ENCODE peak calls at places on chromosomes 11 and 22, in four cellular contexts. One of them, this sample, is unnamed.

GRCh38 chr22:40484906-40485660 is 114.7 kb downstream of the SGSM3 start:
- DNase-seq in lower leg skin: no peak
- DNase-seq in A549: no peak
- DNase-seq in ovary: no peak
- DNase-seq in this sample: no peak

GRCh38 chr11:64827451-64827839 is 17.0 kb downstream of the CDC42BPG start:
- DNase-seq in lower leg skin: no peak
- DNase-seq in A549: no peak
- DNase-seq in ovary: no peak
- DNase-seq in this sample: no peak

GRCh38 chr11:132858203-132858602 is 674.1 kb downstream of the OPCML start:
- DNase-seq in lower leg skin: no peak
- DNase-seq in A549: peak; percentile 18
- DNase-seq in ovary: no peak
- DNase-seq in this sample: peak; percentile 20

GRCh38 chr11:86606849-86607481 is 65.5 kb downstream of the ME3 start:
- DNase-seq in lower leg skin: no peak
- DNase-seq in A549: peak; percentile 57
- DNase-seq in ovary: no peak
- DNase-seq in this sample: no peak

GRCh38 chr11:69320326-69320725 is 26.4 kb downstream of the MYEOV start:
- DNase-seq in lower leg skin: no peak
- DNase-seq in A549: no peak
- DNase-seq in ovary: no peak
- DNase-seq in this sample: no peak

GRCh38 chr11:100757636-100758035 is 70.5 kb downstream of the ARHGAP42 start:
- DNase-seq in lower leg skin: no peak
- DNase-seq in A549: no peak
- DNase-seq in ovary: no peak
- DNase-seq in this sample: no peak

GRCh38 chr11:105862736-105863367 is 159.2 kb downstream of the MSANTD4 start:
- DNase-seq in lower leg skin: no peak
- DNase-seq in A549: peak; percentile 27
- DNase-seq in ovary: no peak
- DNase-seq in this sample: no peak

GRCh38 chr11:93686812-93687211 is 25.3 kb downstream of the CEP295 start:
- DNase-seq in lower leg skin: no peak
- DNase-seq in A549: no peak
- DNase-seq in ovary: no peak
- DNase-seq in this sample: no peak

GRCh38 chr22:44709881-44710400 is 7.9 kb downstream of the PRR5 start:
- DNase-seq in lower leg skin: no peak
- DNase-seq in A549: no peak
- DNase-seq in ovary: no peak
- DNase-seq in this sample: no peak

GRCh38 chr11:48261600-48261999 is 2.1 kb upstream of the OR4X1 start:
- DNase-seq in lower leg skin: no peak
- DNase-seq in A549: no peak
- DNase-seq in ovary: no peak
- DNase-seq in this sample: no peak

GRCh38 chr11:110095554-110095953 is 2.4 kb downstream of the ZC3H12C start:
- DNase-seq in lower leg skin: no peak
- DNase-seq in A549: no peak
- DNase-seq in ovary: no peak
- DNase-seq in this sample: no peak

GRCh38 chr11:43917851-43918250 is 24.6 kb upstream of the C11orf96 start:
- DNase-seq in lower leg skin: no peak
- DNase-seq in A549: no peak
- DNase-seq in ovary: no peak
- DNase-seq in this sample: no peak

GRCh38 chr11:70733327-70734325 is 335.3 kb downstream of the CTTN start:
- DNase-seq in lower leg skin: no peak
- DNase-seq in A549: no peak
- DNase-seq in ovary: no peak
- DNase-seq in this sample: no peak

GRCh38 chr11:130772266-130773227 is 143.7 kb downstream of the SNX19 start:
- DNase-seq in lower leg skin: no peak
- DNase-seq in A549: peak; percentile 9
- DNase-seq in ovary: peak; percentile 25
- DNase-seq in this sample: no peak

GRCh38 chr22:46149493-46149997 is 781 bp upstream of the PPARA start:
- DNase-seq in lower leg skin: no peak
- DNase-seq in A549: no peak
- DNase-seq in ovary: peak; percentile 56
- DNase-seq in this sample: peak; percentile 24

GRCh38 chr11:28342704-28343103 is 234.5 kb downstream of the METTL15 start:
- DNase-seq in lower leg skin: no peak
- DNase-seq in A549: peak; percentile 12
- DNase-seq in ovary: no peak
- DNase-seq in this sample: no peak

GRCh38 chr22:41564563-41564962 is 3.8 kb downstream of the CSDC2 start:
- DNase-seq in lower leg skin: no peak
- DNase-seq in A549: no peak
- DNase-seq in ovary: no peak
- DNase-seq in this sample: no peak

DNA sequence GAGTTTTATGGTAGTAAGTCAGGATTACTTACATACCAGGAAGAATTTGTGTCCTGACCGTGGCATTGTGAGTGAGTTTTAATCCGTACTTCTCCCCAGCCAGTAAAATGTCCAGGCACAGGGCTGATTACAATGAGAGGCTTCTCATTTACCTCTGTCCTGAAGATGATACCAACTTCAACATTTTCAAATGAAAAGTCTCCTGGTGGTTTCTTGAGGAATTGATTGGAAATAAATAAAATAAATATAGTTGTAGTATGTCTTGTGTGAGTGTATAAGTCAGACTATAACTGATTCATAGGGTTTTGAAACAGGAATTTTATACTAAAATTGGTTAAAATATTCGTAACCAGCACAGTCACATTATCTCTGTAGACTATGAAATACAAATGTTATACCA is 382.5 kb downstream of the ETS1 start:
- DNase-seq in lower leg skin: no peak
- DNase-seq in A549: no peak
- DNase-seq in ovary: no peak
- DNase-seq in this sample: no peak
- TF ChIP-seq CTCF in lower leg skin: no peak
- TF ChIP-seq CTCF in A549: no peak
- TF ChIP-seq CTCF in ovary: no peak
- TF ChIP-seq CTCF in this sample: peak; percentile 34

GRCh38 chr11:112525270-112525669 is 264.6 kb upstream of the PLET1 start:
- DNase-seq in lower leg skin: no peak
- DNase-seq in A549: no peak
- DNase-seq in ovary: no peak
- DNase-seq in this sample: no peak
- TF ChIP-seq CTCF in lower leg skin: no peak
- TF ChIP-seq CTCF in A549: no peak
- TF ChIP-seq CTCF in ovary: no peak
- TF ChIP-seq CTCF in this sample: no peak

DNA sequence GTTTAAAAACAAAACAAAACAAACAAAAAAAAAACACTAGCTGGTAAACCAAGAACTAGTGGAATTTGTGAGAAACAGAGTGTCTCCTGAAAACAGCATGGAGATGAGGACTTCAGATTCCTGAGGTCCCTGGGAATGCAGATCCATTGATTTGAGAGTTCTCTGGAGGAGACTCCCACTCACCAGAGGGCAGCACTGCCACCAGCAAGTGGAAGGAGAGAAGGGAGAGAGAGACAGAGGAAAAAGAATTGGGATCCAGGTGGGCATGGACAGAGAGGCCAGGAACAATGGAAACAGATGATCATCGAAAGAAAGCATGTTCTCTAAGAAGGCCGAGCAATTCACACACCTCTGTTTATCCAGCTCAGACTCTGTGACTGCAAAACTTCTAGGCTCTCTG is 31.8 kb downstream of the ETS1 start:
- DNase-seq in lower leg skin: no peak
- DNase-seq in A549: peak; percentile 24
- DNase-seq in ovary: no peak
- DNase-seq in this sample: no peak
- TF ChIP-seq CTCF in lower leg skin: no peak
- TF ChIP-seq CTCF in A549: no peak
- TF ChIP-seq CTCF in ovary: no peak
- TF ChIP-seq CTCF in this sample: no peak

DNA sequence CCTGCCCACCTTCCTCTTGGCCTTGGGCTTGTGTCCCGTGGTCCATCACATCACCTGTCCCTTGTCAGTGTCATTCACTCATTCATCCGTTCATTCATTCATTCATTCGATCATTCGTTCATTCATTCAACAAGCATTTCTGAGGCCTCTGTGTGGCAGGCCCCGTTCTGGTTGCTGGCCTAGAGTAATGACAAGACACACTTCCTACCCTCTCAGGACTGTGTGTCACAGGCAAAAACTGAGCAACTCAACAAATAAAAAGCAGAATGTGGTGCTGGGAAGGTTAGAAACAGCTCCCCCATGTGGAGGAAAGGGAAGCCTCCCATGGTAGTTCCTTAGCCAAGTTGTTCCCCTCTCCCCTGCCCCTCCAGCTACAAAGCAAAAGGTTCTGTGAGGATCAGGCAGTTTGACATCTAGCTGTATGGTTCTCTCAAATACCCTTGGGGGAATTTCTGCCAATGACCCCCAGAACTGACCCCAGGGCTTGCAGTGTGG is 1.6 kb upstream of the OMP start:
- DNase-seq in lower leg skin: no peak
- DNase-seq in A549: peak; percentile 57
- DNase-seq in ovary: no peak
- DNase-seq in this sample: no peak
- TF ChIP-seq CTCF in lower leg skin: no peak
- TF ChIP-seq CTCF in A549: peak; percentile 48
- TF ChIP-seq CTCF in ovary: no peak
- TF ChIP-seq CTCF in this sample: peak; percentile 53

GRCh38 chr22:39439170-39439569 is 17.6 kb upstream of the MGAT3 start:
- DNase-seq in lower leg skin: no peak
- DNase-seq in A549: peak; percentile 38
- DNase-seq in ovary: no peak
- DNase-seq in this sample: no peak

GRCh38 chr22:39435616-39436015 is 21.2 kb upstream of the MGAT3 start:
- DNase-seq in lower leg skin: no peak
- DNase-seq in A549: no peak
- DNase-seq in ovary: no peak
- DNase-seq in this sample: no peak

GRCh38 chr22:39434721-39435120 is 22.1 kb upstream of the MGAT3 start:
- DNase-seq in lower leg skin: no peak
- DNase-seq in A549: no peak
- DNase-seq in ovary: no peak
- DNase-seq in this sample: no peak

GRCh38 chr22:39434243-39434653 is 22.6 kb upstream of the MGAT3 start:
- DNase-seq in lower leg skin: no peak
- DNase-seq in A549: no peak
- DNase-seq in ovary: no peak
- DNase-seq in this sample: no peak

DNA sequence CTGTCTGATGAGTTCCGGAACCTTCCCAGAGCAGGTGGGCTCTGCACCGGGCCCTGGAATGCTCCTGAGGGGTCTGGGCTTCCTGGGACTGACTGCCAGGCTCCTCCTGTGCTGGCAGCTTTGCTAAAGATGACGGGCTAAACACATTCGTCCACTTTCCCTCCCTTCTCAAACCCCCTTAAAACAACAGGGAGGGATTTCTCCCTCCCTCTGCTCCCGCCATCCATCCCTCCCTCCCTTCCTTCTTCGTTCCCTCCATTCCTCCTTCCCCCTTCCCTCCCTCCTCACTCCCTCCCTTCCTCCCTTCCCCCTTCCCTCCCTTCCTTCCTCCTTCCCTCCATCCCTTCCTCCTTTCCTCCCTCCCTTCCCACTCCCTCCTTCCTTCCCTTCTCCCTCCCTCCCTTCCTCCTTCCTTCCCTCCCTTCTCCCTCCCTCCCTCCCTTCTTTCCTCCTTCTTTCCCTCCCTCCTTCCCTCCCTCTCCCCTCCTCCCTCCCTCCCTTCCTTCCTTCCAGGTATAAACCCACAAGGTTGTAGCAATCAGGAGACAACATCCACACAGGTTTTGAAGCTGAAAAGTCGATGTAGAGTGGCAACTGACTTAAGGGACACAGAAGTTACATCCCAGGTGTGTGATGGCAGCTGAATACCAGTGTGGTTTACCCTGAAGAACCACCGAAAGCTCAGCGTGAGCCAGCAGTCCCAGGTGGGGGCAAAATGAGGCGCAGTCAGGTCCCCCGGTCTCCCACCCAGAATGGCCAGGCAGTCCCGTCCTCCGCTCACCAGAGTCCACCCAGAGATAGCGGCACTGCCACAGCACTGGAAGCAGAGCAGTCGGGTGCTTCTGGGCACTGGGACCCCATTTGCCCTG is 18.7 kb upstream of the MGAT3 start:
- DNase-seq in lower leg skin: no peak
- DNase-seq in A549: no peak
- DNase-seq in ovary: no peak
- DNase-seq in this sample: no peak
- TF ChIP-seq CTCF in lower leg skin: no peak
- TF ChIP-seq CTCF in A549: no peak
- TF ChIP-seq CTCF in ovary: no peak
- TF ChIP-seq CTCF in this sample: no peak

GRCh38 chr11:74534216-74534615 is 40.7 kb upstream of the LIPT2 start:
- DNase-seq in lower leg skin: no peak
- DNase-seq in A549: no peak
- DNase-seq in ovary: no peak
- DNase-seq in this sample: no peak
- TF ChIP-seq CTCF in lower leg skin: no peak
- TF ChIP-seq CTCF in A549: no peak
- TF ChIP-seq CTCF in ovary: no peak
- TF ChIP-seq CTCF in this sample: no peak

GRCh38 chr11:12693075-12693473 is 18.9 kb downstream of the TEAD1 start:
- DNase-seq in lower leg skin: no peak
- DNase-seq in A549: peak; percentile 46
- DNase-seq in ovary: peak; percentile 40
- DNase-seq in this sample: no peak

GRCh38 chr11:12694182-12694531 is 19.9 kb downstream of the TEAD1 start:
- DNase-seq in lower leg skin: no peak
- DNase-seq in A549: peak; percentile 56
- DNase-seq in ovary: peak; percentile 41
- DNase-seq in this sample: no peak

GRCh38 chr11:12692238-12693074 is 18.2 kb downstream of the TEAD1 start:
- DNase-seq in lower leg skin: peak; percentile 92
- DNase-seq in A549: peak; percentile 89
- DNase-seq in ovary: peak; percentile 97
- DNase-seq in this sample: no peak

GRCh38 chr11:12695221-12695794 is 21.1 kb downstream of the TEAD1 start:
- DNase-seq in lower leg skin: no peak
- DNase-seq in A549: no peak
- DNase-seq in ovary: no peak
- DNase-seq in this sample: no peak

GRCh38 chr11:12693485-12694181 is 19.4 kb downstream of the TEAD1 start:
- DNase-seq in lower leg skin: no peak
- DNase-seq in A549: peak; percentile 83
- DNase-seq in ovary: peak; percentile 42
- DNase-seq in this sample: peak; percentile 35
- TF ChIP-seq CTCF in lower leg skin: no peak
- TF ChIP-seq CTCF in A549: no peak
- TF ChIP-seq CTCF in ovary: no peak
- TF ChIP-seq CTCF in this sample: no peak